ENCODE peak calls at places on chromosomes 13 and 19, in eight cellular contexts. One of them, this sample, is unnamed.

GRCh38 chr19:19538077-19538764 is at the start of gene CILP2:
- DNase-seq in small intestine: no peak
- DNase-seq in PC-3: peak; percentile 28
- DNase-seq in pancreas: peak; percentile 63
- DNase-seq in heart left ventricle: no peak
- DNase-seq in mesendoderm: peak; percentile 69
- DNase-seq in colonic mucosa: peak; percentile 40
- DNase-seq in CD8-positive, alpha-beta T cell: no peak
- DNase-seq in this sample: peak; percentile 65

GRCh38 chr13:104580931-104581330 is 1514.7 kb upstream of the SLC10A2 start:
- DNase-seq in small intestine: no peak
- DNase-seq in PC-3: no peak
- DNase-seq in pancreas: no peak
- DNase-seq in heart left ventricle: no peak
- DNase-seq in mesendoderm: no peak
- DNase-seq in colonic mucosa: no peak
- DNase-seq in CD8-positive, alpha-beta T cell: no peak
- DNase-seq in this sample: no peak

GRCh38 chr19:51364200-51365106 is 1.7 kb downstream of the ETFB start:
- DNase-seq in small intestine: no peak
- DNase-seq in PC-3: peak; percentile 94
- DNase-seq in pancreas: no peak
- DNase-seq in heart left ventricle: no peak
- DNase-seq in mesendoderm: no peak
- DNase-seq in colonic mucosa: no peak
- DNase-seq in CD8-positive, alpha-beta T cell: no peak
- DNase-seq in this sample: no peak

GRCh38 chr13:92823059-92823458 is 403.5 kb upstream of the GPC6 start:
- DNase-seq in small intestine: no peak
- DNase-seq in PC-3: no peak
- DNase-seq in pancreas: no peak
- DNase-seq in heart left ventricle: no peak
- DNase-seq in mesendoderm: no peak
- DNase-seq in colonic mucosa: no peak
- DNase-seq in CD8-positive, alpha-beta T cell: no peak
- DNase-seq in this sample: no peak

GRCh38 chr13:23703241-23703640 is 133.0 kb downstream of the TNFRSF19 start:
- DNase-seq in small intestine: no peak
- DNase-seq in PC-3: no peak
- DNase-seq in pancreas: no peak
- DNase-seq in heart left ventricle: no peak
- DNase-seq in mesendoderm: no peak
- DNase-seq in colonic mucosa: no peak
- DNase-seq in CD8-positive, alpha-beta T cell: no peak
- DNase-seq in this sample: no peak

GRCh38 chr13:106331116-106331515 is 204.3 kb downstream of the EFNB2 start:
- DNase-seq in small intestine: no peak
- DNase-seq in PC-3: no peak
- DNase-seq in pancreas: no peak
- DNase-seq in heart left ventricle: no peak
- DNase-seq in mesendoderm: no peak
- DNase-seq in colonic mucosa: no peak
- DNase-seq in CD8-positive, alpha-beta T cell: no peak
- DNase-seq in this sample: no peak

GRCh38 chr13:47908200-47908902 is 92.7 kb downstream of the SUCLA2 start:
- DNase-seq in small intestine: no peak
- DNase-seq in PC-3: peak; percentile 73
- DNase-seq in pancreas: no peak
- DNase-seq in heart left ventricle: no peak
- DNase-seq in mesendoderm: no peak
- DNase-seq in colonic mucosa: no peak
- DNase-seq in CD8-positive, alpha-beta T cell: no peak
- DNase-seq in this sample: no peak

GRCh38 chr19:35468637-35469036 is 20.6 kb downstream of the FFAR2 start:
- DNase-seq in small intestine: peak; percentile 85
- DNase-seq in PC-3: peak; percentile 43
- DNase-seq in pancreas: peak; percentile 60
- DNase-seq in heart left ventricle: no peak
- DNase-seq in mesendoderm: peak; percentile 81
- DNase-seq in colonic mucosa: peak; percentile 45
- DNase-seq in CD8-positive, alpha-beta T cell: peak; percentile 73
- DNase-seq in this sample: peak; percentile 78

GRCh38 chr19:28402701-28403290 is 810.2 kb downstream of the UQCRFS1 start:
- DNase-seq in small intestine: no peak
- DNase-seq in PC-3: no peak
- DNase-seq in pancreas: no peak
- DNase-seq in heart left ventricle: no peak
- DNase-seq in mesendoderm: no peak
- DNase-seq in colonic mucosa: no peak
- DNase-seq in CD8-positive, alpha-beta T cell: no peak
- DNase-seq in this sample: no peak

GRCh38 chr19:38786572-38787265 is 2.3 kb upstream of the LGALS7B start:
- DNase-seq in small intestine: no peak
- DNase-seq in PC-3: no peak
- DNase-seq in pancreas: no peak
- DNase-seq in heart left ventricle: no peak
- DNase-seq in mesendoderm: no peak
- DNase-seq in colonic mucosa: no peak
- DNase-seq in CD8-positive, alpha-beta T cell: no peak
- DNase-seq in this sample: no peak

GRCh38 chr13:80262051-80262695 is 78.8 kb downstream of the SPRY2 start:
- DNase-seq in small intestine: no peak
- DNase-seq in PC-3: no peak
- DNase-seq in pancreas: no peak
- DNase-seq in heart left ventricle: no peak
- DNase-seq in mesendoderm: peak; percentile 53
- DNase-seq in colonic mucosa: no peak
- DNase-seq in CD8-positive, alpha-beta T cell: no peak
- DNase-seq in this sample: no peak

GRCh38 chr19:18989316-18989715 is 44.0 kb downstream of the SUGP2 start:
- DNase-seq in small intestine: no peak
- DNase-seq in PC-3: no peak
- DNase-seq in pancreas: no peak
- DNase-seq in heart left ventricle: no peak
- DNase-seq in mesendoderm: no peak
- DNase-seq in colonic mucosa: no peak
- DNase-seq in CD8-positive, alpha-beta T cell: no peak
- DNase-seq in this sample: no peak

GRCh38 chr13:27857271-27857670 is 62.5 kb upstream of the PDX1 start:
- DNase-seq in small intestine: peak; percentile 71
- DNase-seq in PC-3: no peak
- DNase-seq in pancreas: no peak
- DNase-seq in heart left ventricle: no peak
- DNase-seq in mesendoderm: no peak
- DNase-seq in colonic mucosa: no peak
- DNase-seq in CD8-positive, alpha-beta T cell: no peak
- DNase-seq in this sample: no peak

GRCh38 chr19:42794751-42795150 is 29.3 kb upstream of the PSG8 start:
- DNase-seq in small intestine: no peak
- DNase-seq in PC-3: no peak
- DNase-seq in pancreas: no peak
- DNase-seq in heart left ventricle: no peak
- DNase-seq in mesendoderm: no peak
- DNase-seq in colonic mucosa: no peak
- DNase-seq in CD8-positive, alpha-beta T cell: no peak
- DNase-seq in this sample: no peak

GRCh38 chr13:21668665-21669599 is 1.9 kb upstream of the FGF9 start:
- DNase-seq in small intestine: peak; percentile 20
- DNase-seq in PC-3: no peak
- DNase-seq in pancreas: no peak
- DNase-seq in heart left ventricle: peak; percentile 24
- DNase-seq in mesendoderm: peak; percentile 55
- DNase-seq in colonic mucosa: peak; percentile 51
- DNase-seq in CD8-positive, alpha-beta T cell: peak; percentile 76
- DNase-seq in this sample: peak; percentile 70

GRCh38 chr19:49749055-49749716 is 13.9 kb downstream of the TSKS start:
- DNase-seq in small intestine: no peak
- DNase-seq in PC-3: peak; percentile 22
- DNase-seq in pancreas: no peak
- DNase-seq in heart left ventricle: no peak
- DNase-seq in mesendoderm: peak; percentile 55
- DNase-seq in colonic mucosa: no peak
- DNase-seq in CD8-positive, alpha-beta T cell: no peak
- DNase-seq in this sample: no peak

GRCh38 chr19:20558011-20558410 is 7.6 kb downstream of the ZNF737 start:
- DNase-seq in small intestine: no peak
- DNase-seq in PC-3: no peak
- DNase-seq in pancreas: peak; percentile 33
- DNase-seq in heart left ventricle: peak; percentile 15
- DNase-seq in mesendoderm: peak; percentile 58
- DNase-seq in colonic mucosa: no peak
- DNase-seq in CD8-positive, alpha-beta T cell: no peak
- DNase-seq in this sample: no peak

GRCh38 chr13:80979035-80979641 is 638.2 kb upstream of the SPRY2 start:
- DNase-seq in small intestine: peak; percentile 56
- DNase-seq in PC-3: peak; percentile 67
- DNase-seq in pancreas: peak; percentile 15
- DNase-seq in heart left ventricle: peak; percentile 25
- DNase-seq in mesendoderm: peak; percentile 75
- DNase-seq in colonic mucosa: peak; percentile 26
- DNase-seq in CD8-positive, alpha-beta T cell: no peak
- DNase-seq in this sample: peak; percentile 5

GRCh38 chr19:1038995-1039645 is 787 bp upstream of the ABCA7 start:
- DNase-seq in small intestine: no peak
- DNase-seq in PC-3: no peak
- DNase-seq in pancreas: no peak
- DNase-seq in heart left ventricle: no peak
- DNase-seq in mesendoderm: no peak
- DNase-seq in colonic mucosa: no peak
- DNase-seq in CD8-positive, alpha-beta T cell: peak; percentile 54
- DNase-seq in this sample: peak; percentile 34

GRCh38 chr19:1039646-1040475 is at the start of gene ABCA7:
- DNase-seq in small intestine: peak; percentile 97
- DNase-seq in PC-3: peak; percentile 98
- DNase-seq in pancreas: peak; percentile 100
- DNase-seq in heart left ventricle: peak; percentile 98
- DNase-seq in mesendoderm: peak; percentile 99
- DNase-seq in colonic mucosa: peak; percentile 99
- DNase-seq in CD8-positive, alpha-beta T cell: peak; percentile 99
- DNase-seq in this sample: peak; percentile 100

GRCh38 chr19:1040476-1041271 is 767 bp downstream of the ABCA7 start:
- DNase-seq in small intestine: peak; percentile 94
- DNase-seq in PC-3: peak; percentile 91
- DNase-seq in pancreas: peak; percentile 92
- DNase-seq in heart left ventricle: peak; percentile 90
- DNase-seq in mesendoderm: peak; percentile 99
- DNase-seq in colonic mucosa: peak; percentile 95
- DNase-seq in CD8-positive, alpha-beta T cell: peak; percentile 92
- DNase-seq in this sample: peak; percentile 83

GRCh38 chr19:1035998-1036621 is 3.8 kb upstream of the ABCA7 start:
- DNase-seq in small intestine: no peak
- DNase-seq in PC-3: no peak
- DNase-seq in pancreas: no peak
- DNase-seq in heart left ventricle: no peak
- DNase-seq in mesendoderm: peak; percentile 53
- DNase-seq in colonic mucosa: no peak
- DNase-seq in CD8-positive, alpha-beta T cell: peak; percentile 56
- DNase-seq in this sample: no peak

GRCh38 chr19:1037553-1038115 is 2.3 kb upstream of the ABCA7 start:
- DNase-seq in small intestine: no peak
- DNase-seq in PC-3: no peak
- DNase-seq in pancreas: no peak
- DNase-seq in heart left ventricle: no peak
- DNase-seq in mesendoderm: no peak
- DNase-seq in colonic mucosa: no peak
- DNase-seq in CD8-positive, alpha-beta T cell: no peak
- DNase-seq in this sample: no peak
- H3K4me3 ChIP-seq in small intestine: no peak overlapping the region
- H3K4me3 ChIP-seq in PC-3: no peak overlapping the region
- H3K4me3 ChIP-seq in pancreas: no peak overlapping the region
- H3K4me3 ChIP-seq in heart left ventricle: no peak overlapping the region
- H3K4me3 ChIP-seq in mesendoderm: no peak overlapping the region
- H3K4me3 ChIP-seq in colonic mucosa: no peak overlapping the region
- H3K4me3 ChIP-seq in CD8-positive, alpha-beta T cell: peak overlapping the region; percentile 33
- H3K4me3 ChIP-seq in this sample: peak overlapping the region; percentile 34

DNA sequence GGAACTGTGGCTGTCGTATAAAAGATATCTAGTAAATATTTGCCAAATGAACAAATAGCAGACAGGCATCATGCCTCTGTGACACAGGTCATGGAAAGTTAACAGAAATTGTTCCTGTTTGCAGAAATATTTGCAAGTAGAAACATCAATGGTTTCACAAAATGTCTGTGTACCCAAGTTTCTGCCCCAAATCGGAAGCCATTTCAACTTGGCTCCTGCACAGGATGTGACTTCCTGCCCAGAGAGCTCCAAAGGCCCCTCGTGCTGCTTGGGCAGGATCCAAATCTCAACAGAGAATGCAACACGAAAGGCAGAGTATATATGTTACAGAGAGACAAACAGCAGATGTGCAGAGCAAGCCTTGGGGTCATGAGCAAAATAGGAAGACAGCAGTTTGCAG is 95.5 kb upstream of the SERP2 start:
- DNase-seq in small intestine: no peak
- DNase-seq in PC-3: no peak
- DNase-seq in pancreas: no peak
- DNase-seq in heart left ventricle: no peak
- DNase-seq in mesendoderm: no peak
- DNase-seq in colonic mucosa: no peak
- DNase-seq in CD8-positive, alpha-beta T cell: peak; percentile 31
- DNase-seq in this sample: no peak
- H3K4me1 ChIP-seq in small intestine: peaks cover 6% of the 10 kb centered on the region
- H3K4me1 ChIP-seq in PC-3: peaks cover 32% of the 10 kb centered on the region
- H3K4me1 ChIP-seq in pancreas: peaks cover 7% of the 10 kb centered on the region
- H3K4me1 ChIP-seq in heart left ventricle: no peaks in the 10 kb centered on the region
- H3K4me1 ChIP-seq in mesendoderm: no peaks in the 10 kb centered on the region
- H3K4me1 ChIP-seq in colonic mucosa: no peaks in the 10 kb centered on the region
- H3K4me1 ChIP-seq in CD8-positive, alpha-beta T cell: peaks cover 35% of the 10 kb centered on the region
- H3K4me1 ChIP-seq in this sample: peaks cover 26% of the 10 kb centered on the region

GRCh38 chr13:48908381-48909087 is 67.2 kb upstream of the FNDC3A start:
- DNase-seq in small intestine: no peak
- DNase-seq in PC-3: peak; percentile 80
- DNase-seq in pancreas: no peak
- DNase-seq in heart left ventricle: no peak
- DNase-seq in mesendoderm: peak; percentile 9
- DNase-seq in colonic mucosa: no peak
- DNase-seq in CD8-positive, alpha-beta T cell: no peak
- DNase-seq in this sample: no peak

GRCh38 chr13:48904668-48905290 is 70.9 kb upstream of the FNDC3A start:
- DNase-seq in small intestine: no peak
- DNase-seq in PC-3: no peak
- DNase-seq in pancreas: no peak
- DNase-seq in heart left ventricle: no peak
- DNase-seq in mesendoderm: no peak
- DNase-seq in colonic mucosa: no peak
- DNase-seq in CD8-positive, alpha-beta T cell: no peak
- DNase-seq in this sample: no peak

GRCh38 chr13:48906200-48906599 is 69.5 kb upstream of the FNDC3A start:
- DNase-seq in small intestine: no peak
- DNase-seq in PC-3: no peak
- DNase-seq in pancreas: no peak
- DNase-seq in heart left ventricle: no peak
- DNase-seq in mesendoderm: no peak
- DNase-seq in colonic mucosa: no peak
- DNase-seq in CD8-positive, alpha-beta T cell: no peak
- DNase-seq in this sample: no peak

GRCh38 chr13:48909088-48909389 is 66.7 kb upstream of the FNDC3A start:
- DNase-seq in small intestine: no peak
- DNase-seq in PC-3: no peak
- DNase-seq in pancreas: no peak
- DNase-seq in heart left ventricle: no peak
- DNase-seq in mesendoderm: no peak
- DNase-seq in colonic mucosa: no peak
- DNase-seq in CD8-positive, alpha-beta T cell: no peak
- DNase-seq in this sample: no peak
- H3K4me3 ChIP-seq in small intestine: no peak overlapping the region
- H3K4me3 ChIP-seq in PC-3: peak overlapping the region; percentile 4
- H3K4me3 ChIP-seq in pancreas: no peak overlapping the region
- H3K4me3 ChIP-seq in heart left ventricle: no peak overlapping the region
- H3K4me3 ChIP-seq in mesendoderm: no peak overlapping the region
- H3K4me3 ChIP-seq in colonic mucosa: no peak overlapping the region
- H3K4me3 ChIP-seq in CD8-positive, alpha-beta T cell: no peak overlapping the region
- H3K4me3 ChIP-seq in this sample: no peak overlapping the region

GRCh38 chr13:73861136-73861535 is 273.1 kb downstream of the KLF12 start:
- DNase-seq in small intestine: peak; percentile 3
- DNase-seq in PC-3: no peak
- DNase-seq in pancreas: no peak
- DNase-seq in heart left ventricle: no peak
- DNase-seq in mesendoderm: no peak
- DNase-seq in colonic mucosa: no peak
- DNase-seq in CD8-positive, alpha-beta T cell: no peak
- DNase-seq in this sample: no peak
- H3K4me1 ChIP-seq in small intestine: no peaks in the 10 kb centered on the region
- H3K4me1 ChIP-seq in PC-3: no peaks in the 10 kb centered on the region
- H3K4me1 ChIP-seq in pancreas: no peaks in the 10 kb centered on the region
- H3K4me1 ChIP-seq in heart left ventricle: no peaks in the 10 kb centered on the region
- H3K4me1 ChIP-seq in mesendoderm: no peaks in the 10 kb centered on the region
- H3K4me1 ChIP-seq in colonic mucosa: no peaks in the 10 kb centered on the region
- H3K4me1 ChIP-seq in CD8-positive, alpha-beta T cell: peaks cover 13% of the 10 kb centered on the region
- H3K4me1 ChIP-seq in this sample: peaks cover 3% of the 10 kb centered on the region